ENCODE peak calls at places on chromosomes 4 and X, in five cellular contexts. One of them, this sample, is unnamed.

GRCh38 chrX:134013092-134013497 is 27.7 kb upstream of the GPC3 start:
- DNase-seq in pancreas: no peak
- DNase-seq in RCC 7860: no peak
- DNase-seq in iris pigment epithelial cell: peak
- DNase-seq in smooth muscle cell of the brain vasculature: no peak
- DNase-seq in this sample: no peak

GRCh38 chr4:3741217-3742011 is 24.8 kb upstream of the ADRA2C start:
- DNase-seq in pancreas: no peak
- DNase-seq in RCC 7860: no peak
- DNase-seq in iris pigment epithelial cell: no peak
- DNase-seq in smooth muscle cell of the brain vasculature: no peak
- DNase-seq in this sample: no peak

GRCh38 chr4:184355111-184355604 is 119.2 kb downstream of the IRF2 start:
- DNase-seq in pancreas: no peak
- DNase-seq in RCC 7860: peak
- DNase-seq in iris pigment epithelial cell: peak
- DNase-seq in smooth muscle cell of the brain vasculature: peak
- DNase-seq in this sample: peak

GRCh38 chr4:68498413-68499007 is 51.2 kb downstream of the TMPRSS11E start:
- DNase-seq in pancreas: no peak
- DNase-seq in RCC 7860: peak
- DNase-seq in iris pigment epithelial cell: peak
- DNase-seq in smooth muscle cell of the brain vasculature: peak
- DNase-seq in this sample: peak

GRCh38 chr4:242121-242848 is 63.0 kb downstream of the ZNF732 start:
- DNase-seq in pancreas: peak
- DNase-seq in RCC 7860: peak
- DNase-seq in iris pigment epithelial cell: peak
- DNase-seq in smooth muscle cell of the brain vasculature: no peak
- DNase-seq in this sample: peak

GRCh38 chrX:147069926-147070325 is 255.4 kb upstream of the CXorf51A start:
- DNase-seq in pancreas: no peak
- DNase-seq in RCC 7860: no peak
- DNase-seq in iris pigment epithelial cell: no peak
- DNase-seq in smooth muscle cell of the brain vasculature: no peak
- DNase-seq in this sample: no peak

GRCh38 chrX:136291824-136292223 is 8.9 kb upstream of the ADGRG4 start:
- DNase-seq in pancreas: no peak
- DNase-seq in RCC 7860: no peak
- DNase-seq in iris pigment epithelial cell: no peak
- DNase-seq in smooth muscle cell of the brain vasculature: no peak
- DNase-seq in this sample: no peak

GRCh38 chr4:76091052-76091451 is 16.5 kb downstream of the ART3 start:
- DNase-seq in pancreas: no peak
- DNase-seq in RCC 7860: no peak
- DNase-seq in iris pigment epithelial cell: no peak
- DNase-seq in smooth muscle cell of the brain vasculature: no peak
- DNase-seq in this sample: no peak

GRCh38 chr4:86831262-86832090 is 17.7 kb downstream of the SLC10A6 start:
- DNase-seq in pancreas: no peak
- DNase-seq in RCC 7860: no peak
- DNase-seq in iris pigment epithelial cell: peak
- DNase-seq in smooth muscle cell of the brain vasculature: peak
- DNase-seq in this sample: no peak

GRCh38 chrX:143002206-143002605 is 23.5 kb upstream of the SPANXN4 start:
- DNase-seq in pancreas: no peak
- DNase-seq in RCC 7860: no peak
- DNase-seq in iris pigment epithelial cell: no peak
- DNase-seq in smooth muscle cell of the brain vasculature: no peak
- DNase-seq in this sample: no peak

GRCh38 chr4:185238261-185238681 is 28.9 kb downstream of the SNX25 start:
- DNase-seq in pancreas: no peak
- DNase-seq in RCC 7860: no peak
- DNase-seq in iris pigment epithelial cell: peak
- DNase-seq in smooth muscle cell of the brain vasculature: no peak
- DNase-seq in this sample: no peak

GRCh38 chr4:103075894-103076776 is at the start of gene SLC9B2:
- DNase-seq in pancreas: peak
- DNase-seq in RCC 7860: no peak
- DNase-seq in iris pigment epithelial cell: peak
- DNase-seq in smooth muscle cell of the brain vasculature: peak
- DNase-seq in this sample: no peak

GRCh38 chrX:38798956-38799355 is 2.3 kb upstream of the MID1IP1 start:
- DNase-seq in pancreas: no peak
- DNase-seq in RCC 7860: no peak
- DNase-seq in iris pigment epithelial cell: peak
- DNase-seq in smooth muscle cell of the brain vasculature: no peak
- DNase-seq in this sample: no peak

GRCh38 chrX:44058339-44058738 is 85.1 kb upstream of the NDP start:
- DNase-seq in pancreas: no peak
- DNase-seq in RCC 7860: no peak
- DNase-seq in iris pigment epithelial cell: no peak
- DNase-seq in smooth muscle cell of the brain vasculature: no peak
- DNase-seq in this sample: no peak

GRCh38 chr4:137892134-137892533 is 350.0 kb downstream of the SLC7A11 start:
- DNase-seq in pancreas: no peak
- DNase-seq in RCC 7860: no peak
- DNase-seq in iris pigment epithelial cell: peak
- DNase-seq in smooth muscle cell of the brain vasculature: no peak
- DNase-seq in this sample: no peak

GRCh38 chrX:149903889-149904748 is 23.1 kb downstream of the MAGEA8 start:
- DNase-seq in pancreas: no peak
- DNase-seq in RCC 7860: no peak
- DNase-seq in iris pigment epithelial cell: peak
- DNase-seq in smooth muscle cell of the brain vasculature: peak
- DNase-seq in this sample: no peak

GRCh38 chrX:7926914-7927258 is 327 bp downstream of the PNPLA4 start:
- DNase-seq in pancreas: no peak
- DNase-seq in RCC 7860: no peak
- DNase-seq in iris pigment epithelial cell: no peak
- DNase-seq in smooth muscle cell of the brain vasculature: no peak
- DNase-seq in this sample: no peak

GRCh38 chr4:36094995-36095394 is 149.3 kb downstream of the ARAP2 start:
- DNase-seq in pancreas: no peak
- DNase-seq in RCC 7860: no peak
- DNase-seq in iris pigment epithelial cell: no peak
- DNase-seq in smooth muscle cell of the brain vasculature: no peak
- DNase-seq in this sample: no peak

GRCh38 chrX:134849390-134849789 is 141.4 kb upstream of the SMIM10 start:
- DNase-seq in pancreas: no peak
- DNase-seq in RCC 7860: peak
- DNase-seq in iris pigment epithelial cell: peak
- DNase-seq in smooth muscle cell of the brain vasculature: no peak
- DNase-seq in this sample: no peak

This sample was measured in brain pericyte.